ENCODE peak calls at places on chromosomes 5 and 9, in five cellular contexts. One of them, this sample, is unnamed.

GRCh38 chr5:158117467-158118165 is 258.7 kb upstream of the CLINT1 start:
- ATAC-seq in HepG2: no peak
- ATAC-seq in K562: no peak
- ATAC-seq in upper lobe of left lung: peak
- ATAC-seq in GM12878: no peak
- ATAC-seq in this sample: peak

GRCh38 chr9:68793605-68794343 is 88.7 kb downstream of the PIP5K1B start:
- ATAC-seq in HepG2: no peak
- ATAC-seq in GM12878: peak
- ATAC-seq in K562: peak
- ATAC-seq in upper lobe of left lung: no peak
- ATAC-seq in this sample: no peak

GRCh38 chr9:72497476-72498065 is 23.8 kb upstream of the TMC1 start:
- ATAC-seq in HepG2: no peak
- ATAC-seq in upper lobe of left lung: no peak
- ATAC-seq in GM12878: no peak
- ATAC-seq in K562: no peak
- ATAC-seq in this sample: no peak

GRCh38 chr5:68231414-68232076 is 16.0 kb downstream of the PIK3R1 start:
- ATAC-seq in GM12878: no peak
- ATAC-seq in HepG2: no peak
- ATAC-seq in K562: no peak
- ATAC-seq in upper lobe of left lung: no peak
- ATAC-seq in this sample: no peak

GRCh38 chr9:37408933-37409710 is 13.4 kb upstream of the GRHPR start:
- ATAC-seq in upper lobe of left lung: no peak
- ATAC-seq in HepG2: no peak
- ATAC-seq in GM12878: peak
- ATAC-seq in K562: peak
- ATAC-seq in this sample: no peak

GRCh38 chr9:15306068-15306756 is 804 bp downstream of the TTC39B start:
- ATAC-seq in upper lobe of left lung: peak
- ATAC-seq in K562: no peak
- ATAC-seq in HepG2: peak
- ATAC-seq in GM12878: peak
- ATAC-seq in this sample: peak

GRCh38 chr9:14175778-14176177 is 138.2 kb downstream of the NFIB start:
- ATAC-seq in HepG2: no peak
- ATAC-seq in K562: no peak
- ATAC-seq in upper lobe of left lung: no peak
- ATAC-seq in GM12878: no peak
- ATAC-seq in this sample: no peak

GRCh38 chr9:110837401-110838005 is 168.9 kb downstream of the MUSK start:
- ATAC-seq in GM12878: peak
- ATAC-seq in upper lobe of left lung: no peak
- ATAC-seq in HepG2: no peak
- ATAC-seq in K562: no peak
- ATAC-seq in this sample: no peak

GRCh38 chr9:132858756-132859155 is 19.3 kb downstream of the AK8 start:
- ATAC-seq in upper lobe of left lung: no peak
- ATAC-seq in K562: no peak
- ATAC-seq in GM12878: no peak
- ATAC-seq in HepG2: no peak
- ATAC-seq in this sample: no peak

GRCh38 chr5:1161108-1161831 is 40.1 kb upstream of the SLC6A19 start:
- ATAC-seq in HepG2: peak
- ATAC-seq in K562: peak
- ATAC-seq in upper lobe of left lung: peak
- ATAC-seq in GM12878: peak
- ATAC-seq in this sample: no peak

GRCh38 chr5:157288405-157289163 is 22.7 kb downstream of the CYFIP2 start:
- ATAC-seq in HepG2: peak
- ATAC-seq in upper lobe of left lung: no peak
- ATAC-seq in GM12878: no peak
- ATAC-seq in K562: peak
- ATAC-seq in this sample: no peak

GRCh38 chr5:179699640-179700298 is 1.0 kb downstream of the CANX start:
- ATAC-seq in upper lobe of left lung: peak
- ATAC-seq in HepG2: peak
- ATAC-seq in K562: peak
- ATAC-seq in GM12878: peak
- ATAC-seq in this sample: no peak

GRCh38 chr9:82499337-82499736 is 510.8 kb downstream of the SPATA31D1 start:
- ATAC-seq in upper lobe of left lung: no peak
- ATAC-seq in HepG2: no peak
- ATAC-seq in K562: no peak
- ATAC-seq in GM12878: no peak
- ATAC-seq in this sample: no peak

GRCh38 chr5:175617447-175617846 is 40.4 kb upstream of the HRH2 start:
- ATAC-seq in HepG2: peak
- ATAC-seq in K562: peak
- ATAC-seq in upper lobe of left lung: no peak
- ATAC-seq in GM12878: no peak
- ATAC-seq in this sample: no peak

GRCh38 chr5:54645888-54646284 is 128.3 kb downstream of the SNX18 start:
- ATAC-seq in K562: no peak
- ATAC-seq in HepG2: no peak
- ATAC-seq in upper lobe of left lung: peak
- ATAC-seq in GM12878: no peak
- ATAC-seq in this sample: peak
- H3K27ac ChIP-seq in K562: no peak
- H3K27ac ChIP-seq in HepG2: no peak
- H3K27ac ChIP-seq in upper lobe of left lung: peak
- H3K27ac ChIP-seq in GM12878: no peak
- H3K27ac ChIP-seq in this sample: peak

GRCh38 chr9:34376596-34377401 is at the start of gene MYORG:
- ATAC-seq in GM12878: peak
- ATAC-seq in upper lobe of left lung: peak
- ATAC-seq in K562: peak
- ATAC-seq in HepG2: peak
- ATAC-seq in this sample: peak
- TF ChIP-seq EP300 in GM12878: no peak
- TF ChIP-seq EP300 in upper lobe of left lung: no peak
- TF ChIP-seq EP300 in K562: no peak
- TF ChIP-seq EP300 in HepG2: no peak
- TF ChIP-seq EP300 in this sample: no peak

GRCh38 chr9:113580954-113581311 is 117.4 kb downstream of the RGS3 start:
- ATAC-seq in K562: no peak
- ATAC-seq in HepG2: peak
- ATAC-seq in upper lobe of left lung: no peak
- ATAC-seq in GM12878: peak
- ATAC-seq in this sample: no peak

GRCh38 chr9:113583511-113584470 is 120.3 kb downstream of the RGS3 start:
- ATAC-seq in GM12878: no peak
- ATAC-seq in K562: no peak
- ATAC-seq in HepG2: no peak
- ATAC-seq in upper lobe of left lung: no peak
- ATAC-seq in this sample: no peak

GRCh38 chr9:113582698-113583200 is 119.2 kb downstream of the RGS3 start:
- ATAC-seq in K562: no peak
- ATAC-seq in GM12878: no peak
- ATAC-seq in HepG2: no peak
- ATAC-seq in upper lobe of left lung: no peak
- ATAC-seq in this sample: no peak

GRCh38 chr9:113580041-113580953 is 116.8 kb downstream of the RGS3 start:
- ATAC-seq in HepG2: no peak
- ATAC-seq in GM12878: peak
- ATAC-seq in upper lobe of left lung: peak
- ATAC-seq in K562: no peak
- ATAC-seq in this sample: peak

DNA sequence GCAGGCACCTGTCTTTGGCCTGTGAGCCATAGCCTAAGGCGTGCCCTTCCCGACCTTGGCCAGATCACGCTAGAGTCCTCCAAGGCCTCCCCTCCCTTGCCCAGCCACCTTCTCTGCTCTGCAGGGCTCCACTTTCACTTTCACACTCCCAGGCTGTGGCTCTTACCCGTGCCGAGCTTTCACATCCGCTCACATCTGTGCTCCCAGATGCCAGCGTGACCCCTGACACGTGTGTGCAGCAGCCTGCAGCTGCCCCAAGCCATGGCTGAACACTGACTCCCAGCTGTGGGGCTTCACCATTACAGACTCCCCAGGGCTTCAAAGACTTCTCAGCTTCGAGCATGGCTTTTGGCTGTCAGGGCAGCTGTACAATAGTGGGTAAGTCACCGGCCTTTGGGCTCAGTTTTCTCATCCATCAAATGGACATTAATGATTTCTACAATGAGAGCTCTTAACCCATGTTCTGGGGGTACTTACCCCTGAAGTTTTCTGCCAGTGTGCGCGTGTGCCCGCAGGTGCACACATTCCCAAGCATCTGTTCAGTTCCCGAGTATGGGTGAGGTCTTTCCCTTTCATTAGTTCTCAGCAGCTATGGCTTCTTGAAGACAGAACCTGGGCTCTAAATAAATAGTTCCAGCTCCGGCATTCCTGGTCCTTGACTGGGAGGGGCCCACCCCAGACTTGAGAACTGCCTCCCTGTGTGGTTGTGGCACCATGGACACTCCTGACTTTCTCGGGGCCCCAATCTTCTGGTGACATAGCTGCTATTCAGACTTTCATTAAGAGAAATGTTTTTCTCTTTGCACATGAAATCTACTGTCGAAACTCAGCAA is 118.6 kb downstream of the RGS3 start:
- ATAC-seq in HepG2: no peak
- ATAC-seq in GM12878: peak
- ATAC-seq in upper lobe of left lung: peak
- ATAC-seq in K562: peak
- ATAC-seq in this sample: peak
- TF ChIP-seq POLR2AphosphoS5 in HepG2: no peak
- TF ChIP-seq POLR2AphosphoS5 in GM12878: peak
- TF ChIP-seq POLR2AphosphoS5 in upper lobe of left lung: peak
- TF ChIP-seq POLR2AphosphoS5 in K562: no peak
- TF ChIP-seq POLR2AphosphoS5 in this sample: peak

DNA sequence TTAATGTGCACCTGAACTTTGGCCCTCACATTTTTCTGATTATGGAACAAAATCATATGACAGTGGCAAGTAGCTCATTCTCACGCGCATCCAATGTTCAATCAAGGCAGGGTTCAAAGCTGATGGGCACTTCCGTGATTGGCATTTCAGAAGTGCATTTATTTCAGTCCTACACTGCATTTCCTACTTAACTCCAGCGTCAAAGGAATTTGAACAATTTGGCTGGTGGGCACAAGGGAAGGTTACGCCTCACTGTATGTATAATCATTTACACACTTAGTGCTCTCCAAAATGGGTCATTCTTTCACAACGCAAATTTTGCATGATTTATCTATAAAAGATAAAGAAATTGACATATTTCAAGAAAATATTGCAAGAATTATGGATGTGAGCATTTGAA is 167.9 kb upstream of the VLDLR start:
- ATAC-seq in HepG2: no peak
- ATAC-seq in K562: no peak
- ATAC-seq in GM12878: no peak
- ATAC-seq in upper lobe of left lung: no peak
- ATAC-seq in this sample: no peak
- H3K27ac ChIP-seq in HepG2: no peak
- H3K27ac ChIP-seq in K562: no peak
- H3K27ac ChIP-seq in GM12878: no peak
- H3K27ac ChIP-seq in upper lobe of left lung: no peak
- H3K27ac ChIP-seq in this sample: no peak

GRCh38 chr5:172443441-172444109 is 10.8 kb downstream of the SH3PXD2B start:
- ATAC-seq in upper lobe of left lung: peak
- ATAC-seq in GM12878: peak
- ATAC-seq in K562: peak
- ATAC-seq in HepG2: no peak
- ATAC-seq in this sample: peak
- TF ChIP-seq EP300 in upper lobe of left lung: peak
- TF ChIP-seq EP300 in GM12878: no peak
- TF ChIP-seq EP300 in K562: peak
- TF ChIP-seq EP300 in HepG2: no peak
- TF ChIP-seq EP300 in this sample: peak

GRCh38 chr9:75648021-75648420 is 242.5 kb upstream of the PCSK5 start:
- ATAC-seq in upper lobe of left lung: no peak
- ATAC-seq in HepG2: no peak
- ATAC-seq in K562: no peak
- ATAC-seq in GM12878: no peak
- ATAC-seq in this sample: no peak
- TF ChIP-seq POLR2AphosphoS5 in upper lobe of left lung: no peak
- TF ChIP-seq POLR2AphosphoS5 in HepG2: no peak
- TF ChIP-seq POLR2AphosphoS5 in K562: no peak
- TF ChIP-seq POLR2AphosphoS5 in GM12878: no peak
- TF ChIP-seq POLR2AphosphoS5 in this sample: no peak

GRCh38 chr9:125538092-125538473 is 168.9 kb downstream of the MAPKAP1 start:
- ATAC-seq in HepG2: peak
- ATAC-seq in upper lobe of left lung: peak
- ATAC-seq in GM12878: no peak
- ATAC-seq in K562: peak
- ATAC-seq in this sample: peak

GRCh38 chr9:125540497-125540896 is 166.5 kb downstream of the MAPKAP1 start:
- ATAC-seq in HepG2: no peak
- ATAC-seq in upper lobe of left lung: no peak
- ATAC-seq in K562: no peak
- ATAC-seq in GM12878: no peak
- ATAC-seq in this sample: no peak

GRCh38 chr9:125536184-125537152 is 170.5 kb downstream of the MAPKAP1 start:
- ATAC-seq in K562: no peak
- ATAC-seq in upper lobe of left lung: no peak
- ATAC-seq in GM12878: no peak
- ATAC-seq in HepG2: no peak
- ATAC-seq in this sample: no peak

GRCh38 chr9:125534934-125535701 is 171.9 kb downstream of the MAPKAP1 start:
- ATAC-seq in HepG2: no peak
- ATAC-seq in K562: no peak
- ATAC-seq in upper lobe of left lung: no peak
- ATAC-seq in GM12878: no peak
- ATAC-seq in this sample: no peak

GRCh38 chr9:125537442-125538091 is 169.4 kb downstream of the MAPKAP1 start:
- ATAC-seq in upper lobe of left lung: peak
- ATAC-seq in GM12878: no peak
- ATAC-seq in HepG2: peak
- ATAC-seq in K562: no peak
- ATAC-seq in this sample: no peak
- H3K27ac ChIP-seq in upper lobe of left lung: no peak
- H3K27ac ChIP-seq in GM12878: no peak
- H3K27ac ChIP-seq in HepG2: peak
- H3K27ac ChIP-seq in K562: no peak
- H3K27ac ChIP-seq in this sample: no peak

This sample was measured in gastroesophageal sphincter.